ENCODE peak calls at places on chromosomes 6 and 20, in nine cellular contexts. D, O, X, K, P, U, T, Q and B are unnamed samples.

GRCh38 chr6:135044639-135045038 is 10.0 kb downstream of the HBS1L start:
- DNase-seq in D (no peak), O (no peak), X (no peak), K (no peak), P (no peak), U (no peak), T (no peak), Q (no peak), B (no peak)

GRCh38 chr6:18388252-18388651 is 1.1 kb downstream of the RNF144B start:
- DNase-seq in D (no peak), O (no peak), X (no peak), K (no peak), P (no peak), U (no peak), T (no peak), Q (no peak), B (no peak)

GRCh38 chr6:168320661-168321060 is 1.1 kb upstream of the DACT2 start:
- DNase-seq in D (no peak), O (no peak), X (no peak), K (peak; percentile 38), P (peak; percentile 77), U (no peak), T (no peak), Q (no peak), B (no peak)

GRCh38 chr6:99390896-99391295 is 3.1 kb downstream of the COQ3 start:
- DNase-seq in D (no peak), O (no peak), X (no peak), K (no peak), P (no peak), U (no peak), T (no peak), Q (no peak), B (no peak)

GRCh38 chr6:142328070-142328469 is 26.3 kb downstream of the ADGRG6 start:
- DNase-seq in D (no peak), O (no peak), X (no peak), K (no peak), P (no peak), U (no peak), T (no peak), Q (no peak), B (no peak)

GRCh38 chr20:35306931-35307517 is 14.8 kb upstream of the FAM83C start:
- DNase-seq in D (no peak), O (peak; percentile 47), X (no peak), K (no peak), P (peak; percentile 84), U (peak; percentile 2), T (no peak), Q (peak; percentile 36), B (peak; percentile 85)

GRCh38 chr20:44776977-44777376 is 31.3 kb downstream of the KCNK15 start:
- DNase-seq in D (no peak), O (peak; percentile 43), X (no peak), K (no peak), P (peak; percentile 50), U (no peak), T (no peak), Q (no peak), B (peak; percentile 54)

GRCh38 chr6:167934426-167934864 is 63.0 kb upstream of the KIF25 start:
- DNase-seq in D (no peak), O (no peak), X (no peak), K (no peak), P (peak; percentile 25), U (no peak), T (no peak), Q (no peak), B (peak; percentile 58)

GRCh38 chr20:1876217-1876921 is 18.8 kb upstream of the SIRPA start:
- DNase-seq in D (no peak), O (no peak), X (no peak), K (no peak), P (no peak), U (no peak), T (no peak), Q (no peak), B (no peak)